ENCODE peak calls at places on chromosomes 4 and X, in ten cellular contexts. X is Ammon's horn; U is stimulated activated CD4-positive, alpha-beta T cell treated with anti-CD3 and anti-CD28 coated beads, TNF-alpha, amount 100 ng/mL, for 24 hours; G is GM06990; Q is EH; L is NCI-H774; S is A549; A is KBM-7; H is foreskin fibroblast; O is cardiac muscle cell. N is an unnamed sample.
A peak's percentile ranks its signal among the peaks of the same experiment; 100 is the strongest.

GRCh38 chr4:40280586-40280985 is 54.5 kb upstream of the CHRNA9 start:
- DNase-seq in X (no peak), U (no peak), G (no peak), Q (no peak), L (no peak), S (no peak), A (no peak), H (no peak), O (no peak), N (no peak)

GRCh38 chr4:185774815-185775684 is 36.9 kb downstream of the SORBS2 start:
- DNase-seq in X (no peak), U (no peak), G (no peak), Q (peak; percentile 96), L (no peak), S (peak; percentile 15), A (no peak), H (peak; percentile 73), O (peak; percentile 89), N (no peak)

GRCh38 chrX:57380026-57380796 is 93.7 kb downstream of the FAAH2 start:
- DNase-seq in X (no peak), U (no peak), G (peak; percentile 14), Q (no peak), L (no peak), S (no peak), A (no peak), H (no peak), O (no peak), N (no peak)

GRCh38 chrX:26783512-26784225 is 567.7 kb downstream of the MAGEB5 start:
- DNase-seq in X (peak; percentile 5), U (no peak), G (no peak), Q (no peak), L (no peak), S (peak; percentile 40), A (peak; percentile 71), H (no peak), O (peak; percentile 6), N (no peak)

GRCh38 chr4:3440979-3441500 is 728 bp upstream of the HGFAC start:
- DNase-seq in X (no peak), U (no peak), G (no peak), Q (peak; percentile 58), L (no peak), S (no peak), A (no peak), H (peak; percentile 34), O (peak; percentile 7), N (no peak)

GRCh38 chr4:144174401-144175067 is 34.0 kb upstream of the GYPA start:
- DNase-seq in X (peak; percentile 60), U (peak; percentile 8), G (peak; percentile 28), Q (peak; percentile 69), L (peak; percentile 1), S (peak; percentile 45), A (peak; percentile 65), H (peak; percentile 37), O (peak; percentile 77), N (peak; percentile 21)

GRCh38 chr4:104859601-104860000 is 287.1 kb upstream of the TET2 start:
- DNase-seq in X (no peak), U (no peak), G (no peak), Q (no peak), L (no peak), S (no peak), A (no peak), H (no peak), O (no peak), N (no peak)

GRCh38 chr4:156677656-156678055 is 293.9 kb downstream of the PDGFC start:
- DNase-seq in X (no peak), U (no peak), G (no peak), Q (no peak), L (no peak), S (no peak), A (no peak), H (no peak), O (no peak), N (no peak)

GRCh38 chr4:7066493-7066892 is 1.4 kb downstream of the GRPEL1 start:
- DNase-seq in X (no peak), U (no peak), G (no peak), Q (no peak), L (no peak), S (no peak), A (no peak), H (no peak), O (no peak), N (no peak)

GRCh38 chr4:11427201-11427996 is 1.3 kb downstream of the HS3ST1 start:
- DNase-seq in X (no peak), U (no peak), G (no peak), Q (no peak), L (no peak), S (no peak), A (no peak), H (no peak), O (no peak), N (peak; percentile 54)

GRCh38 chrX:5051831-5052491 is 1176.7 kb downstream of the NLGN4X start:
- DNase-seq in X (peak; percentile 45), U (no peak), G (no peak), Q (peak; percentile 56), L (no peak), S (peak; percentile 71), A (peak; percentile 98), H (peak; percentile 56), O (peak; percentile 16), N (no peak)

GRCh38 chr4:68021185-68021584 is 57.9 kb upstream of the TMPRSS11A start:
- DNase-seq in X (no peak), U (no peak), G (no peak), Q (no peak), L (no peak), S (no peak), A (no peak), H (no peak), O (peak; percentile 5), N (no peak)

GRCh38 chr4:181832305-181832704 is 410.9 kb upstream of the TENM3 start:
- DNase-seq in X (no peak), U (no peak), G (no peak), Q (no peak), L (no peak), S (no peak), A (no peak), H (no peak), O (no peak), N (no peak)

GRCh38 chr4:15778742-15779231 is 659 bp downstream of the CD38 start:
- DNase-seq in X (peak; percentile 46), U (peak; percentile 21), G (peak; percentile 80), Q (peak; percentile 38), L (no peak), S (peak; percentile 41), A (peak; percentile 73), H (peak; percentile 9), O (peak; percentile 32), N (peak; percentile 4)

GRCh38 chr4:131052646-131053045 is 1956.7 kb downstream of the C4orf33 start:
- DNase-seq in X (no peak), U (no peak), G (no peak), Q (no peak), L (no peak), S (no peak), A (no peak), H (no peak), O (no peak), N (no peak)

GRCh38 chrX:105260291-105261043 is 40.0 kb upstream of the TEX13A start:
- DNase-seq in X (no peak), U (no peak), G (no peak), Q (no peak), L (no peak), S (no peak), A (no peak), H (no peak), O (no peak), N (no peak)

GRCh38 chr4:47752214-47752613 is 85.7 kb downstream of the CORIN start:
- DNase-seq in X (no peak), U (no peak), G (no peak), Q (no peak), L (no peak), S (no peak), A (no peak), H (no peak), O (no peak), N (no peak)

GRCh38 chr4:176432811-176433540 is 113.2 kb downstream of the SPCS3 start:
- DNase-seq in X (no peak), U (no peak), G (no peak), Q (no peak), L (no peak), S (no peak), A (no peak), H (no peak), O (no peak), N (no peak)

GRCh38 chrX:353566-354535 is 32.9 kb downstream of the PPP2R3B start:
- DNase-seq in X (no peak), U (no peak), G (no peak), Q (no peak), L (no peak), S (no peak), A (no peak), H (no peak), O (no peak), N (no peak)

GRCh38 chr4:26235500-26235899 is 85.3 kb upstream of the RBPJ start:
- DNase-seq in X (no peak), U (no peak), G (no peak), Q (peak; percentile 80), L (peak; percentile 39), S (no peak), A (no peak), H (peak; percentile 92), O (peak; percentile 72), N (peak; percentile 59)

GRCh38 chr4:2820216-2820982 is 23.2 kb upstream of the ADD1 start:
- DNase-seq in X (no peak), U (no peak), G (no peak), Q (no peak), L (no peak), S (no peak), A (no peak), H (no peak), O (no peak), N (no peak)